ENCODE peak calls at places on chromosomes 16 and 17, in seven cellular contexts. V, G, T, M, N, W and C are unnamed samples.

GRCh38 chr16:69618307-69618706 is 52.5 kb downstream of the NFAT5 start:
- DNase-seq in V (no peak), G (no peak), T (no peak), M (no peak), N (no peak), W (no peak), C (no peak)

GRCh38 chr17:1645207-1646171 is at the start of gene SCARF1:
- DNase-seq in V (no peak), G (peak), T (no peak), M (no peak), N (no peak), W (no peak), C (no peak)

GRCh38 chr16:11229906-11230305 is 26.1 kb downstream of the SOCS1 start:
- DNase-seq in V (no peak), G (no peak), T (no peak), M (no peak), N (no peak), W (peak), C (no peak)

GRCh38 chr16:69906838-69907301 is 44.3 kb upstream of the CLEC18A start:
- DNase-seq in V (no peak), G (no peak), T (no peak), M (no peak), N (no peak), W (no peak), C (no peak)

GRCh38 chr17:69714659-69715058 is 300.2 kb downstream of the MAP2K6 start:
- DNase-seq in V (no peak), G (no peak), T (no peak), M (no peak), N (no peak), W (no peak), C (no peak)

GRCh38 chr17:4739122-4740024 is at the start of the genes CXCL16 and ZMYND15:
- DNase-seq in V (peak), G (peak), T (peak), M (peak), N (no peak), W (peak), C (peak)

GRCh38 chr17:81253358-81254131 is 14.4 kb downstream of the NDUFAF8 start:
- DNase-seq in V (peak), G (no peak), T (peak), M (no peak), N (peak), W (peak), C (peak)

GRCh38 chr16:7325835-7326234 is 6.8 kb upstream of the RBFOX1 start:
- DNase-seq in V (no peak), G (no peak), T (no peak), M (no peak), N (no peak), W (no peak), C (no peak)

GRCh38 chr17:1170739-1171138 is 9.0 kb downstream of the ABR start:
- DNase-seq in V (no peak), G (no peak), T (no peak), M (no peak), N (no peak), W (no peak), C (no peak)

GRCh38 chr17:32271844-32272243 is 6.2 kb downstream of the RHBDL3 start:
- DNase-seq in V (no peak), G (no peak), T (no peak), M (no peak), N (no peak), W (no peak), C (no peak)

GRCh38 chr17:47423406-47424295 is 99.9 kb downstream of the EFCAB13 start:
- DNase-seq in V (no peak), G (peak), T (peak), M (no peak), N (no peak), W (no peak), C (peak)

GRCh38 chr17:42563543-42563942 is 1.6 kb downstream of the COASY start:
- DNase-seq in V (no peak), G (no peak), T (no peak), M (no peak), N (peak), W (no peak), C (no peak)

GRCh38 chr17:17269926-17270773 is 10.9 kb downstream of the COPS3 start:
- DNase-seq in V (no peak), G (no peak), T (peak), M (no peak), N (no peak), W (no peak), C (no peak)

GRCh38 chr16:2056681-2057407 is 9.1 kb downstream of the TSC2 start:
- DNase-seq in V (no peak), G (no peak), T (no peak), M (no peak), N (no peak), W (no peak), C (no peak)

GRCh38 chr17:15655162-15655561 is 28.9 kb downstream of the TRIM16 start:
- DNase-seq in V (no peak), G (no peak), T (no peak), M (no peak), N (no peak), W (no peak), C (no peak)